ENCODE peak calls at places on chromosomes 16 and 17, in four cellular contexts. Z is AG10803, E is lower leg skin, Y is cardiac fibroblast. R is an unnamed sample.

GRCh38 chr16:70605284-70605659 is 41.1 kb upstream of the IL34 start:
- DNase-seq in Z (no peak), E (no peak), Y (peak; percentile 37), R (no peak)

GRCh38 chr17:50675627-50676026 is 32.1 kb downstream of the ANKRD40 start:
- DNase-seq in Z (no peak), E (no peak), Y (no peak), R (no peak)

GRCh38 chr17:82583720-82584234 is 64.2 kb downstream of the FOXK2 start:
- DNase-seq in Z (no peak), E (no peak), Y (no peak), R (no peak)

GRCh38 chr17:27256225-27257030 is 37.5 kb upstream of the WSB1 start:
- DNase-seq in Z (peak; percentile 78), E (no peak), Y (peak; percentile 94), R (peak; percentile 75)

GRCh38 chr17:75587718-75588545 is at the start of gene MYO15B:
- DNase-seq in Z (no peak), E (peak; percentile 29), Y (peak; percentile 12), R (no peak)

GRCh38 chr16:46747777-46748651 is at the start of gene MYLK3:
- DNase-seq in Z (peak; percentile 17), E (no peak), Y (peak; percentile 60), R (no peak)

GRCh38 chr17:20208717-20209116 is 199.6 kb downstream of the SPECC1 start:
- DNase-seq in Z (no peak), E (no peak), Y (no peak), R (no peak)

GRCh38 chr16:1309888-1310831 is 724 bp downstream of the UBE2I start:
- DNase-seq in Z (peak; percentile 48), E (no peak), Y (peak; percentile 58), R (peak; percentile 39)

GRCh38 chr17:8223356-8224063 is 13.1 kb upstream of the AURKB start:
- DNase-seq in Z (peak; percentile 49), E (peak; percentile 61), Y (peak; percentile 59), R (peak; percentile 41)

GRCh38 chr17:39954876-39955275 is 7.9 kb upstream of the GSDMA start:
- DNase-seq in Z (no peak), E (no peak), Y (no peak), R (no peak)

GRCh38 chr17:69084911-69085310 is 24.2 kb upstream of the ABCA9 start:
- DNase-seq in Z (no peak), E (no peak), Y (no peak), R (no peak)

GRCh38 chr16:70706948-70707465 is 21.2 kb upstream of the MTSS2 start:
- DNase-seq in Z (peak; percentile 96), E (no peak), Y (peak; percentile 80), R (peak; percentile 97)

GRCh38 chr17:4509402-4509801 is 10.7 kb downstream of the SPNS2 start:
- DNase-seq in Z (no peak), E (no peak), Y (no peak), R (no peak)

GRCh38 chr16:47492428-47493357 is 31.6 kb downstream of the PHKB start:
- DNase-seq in Z (peak; percentile 47), E (peak; percentile 75), Y (peak; percentile 80), R (no peak)

GRCh38 chr17:57948555-57949420 is 6.4 kb downstream of the CUEDC1 start:
- DNase-seq in Z (peak; percentile 99), E (no peak), Y (peak; percentile 82), R (peak; percentile 99)

GRCh38 chr16:84460406-84461028 is 43.9 kb downstream of the MEAK7 start:
- DNase-seq in Z (no peak), E (no peak), Y (no peak), R (no peak)

GRCh38 chr16:27676807-27677206 is 126.9 kb downstream of the KATNIP start:
- DNase-seq in Z (no peak), E (no peak), Y (no peak), R (peak; percentile 55)

GRCh38 chr16:890217-890616 is 80.6 kb downstream of the LMF1 start:
- DNase-seq in Z (no peak), E (no peak), Y (no peak), R (no peak)

GRCh38 chr17:82411396-82412053 is 6.6 kb upstream of the HEXD start:
- DNase-seq in Z (no peak), E (no peak), Y (no peak), R (no peak)

GRCh38 chr17:80284631-80285030 is 24.0 kb downstream of the RNF213 start:
- DNase-seq in Z (no peak), E (no peak), Y (no peak), R (no peak)
- TF ChIP-seq CTCF in Z (no peak), E (no peak), Y (no peak), R (peak; percentile 42)

DNA sequence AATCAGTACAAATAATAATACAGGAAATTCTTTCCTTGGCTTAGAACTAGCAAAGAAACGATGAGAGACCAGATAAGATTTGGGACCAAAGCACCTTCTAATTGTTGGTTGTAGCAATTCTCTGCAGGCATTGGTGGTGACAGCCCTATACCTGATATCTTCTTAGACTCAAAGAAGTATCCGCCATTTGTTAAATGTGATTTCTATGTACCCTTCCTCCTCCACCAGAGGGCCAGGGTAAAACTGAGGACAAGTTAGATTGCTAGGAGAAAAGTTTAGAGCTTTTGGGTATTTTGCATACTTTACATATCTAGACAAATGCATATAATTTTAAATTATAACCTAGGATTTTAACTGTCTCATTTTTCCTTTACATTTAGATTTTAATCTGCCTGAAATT is 304.3 kb downstream of the HS3ST4 start:
- DNase-seq in Z (no peak), E (no peak), Y (no peak), R (no peak)
- TF ChIP-seq CTCF in Z (no peak), E (no peak), Y (no peak), R (peak; percentile 28)

GRCh38 chr16:48831081-48831722 is 221.2 kb upstream of the N4BP1 start:
- DNase-seq in Z (no peak), E (no peak), Y (no peak), R (no peak)
- TF ChIP-seq CTCF in Z (no peak), E (no peak), Y (no peak), R (peak; percentile 27)

GRCh38 chr17:31877341-31877740 is 18.3 kb upstream of the COPRS start:
- DNase-seq in Z (no peak), E (no peak), Y (no peak), R (no peak)
- TF ChIP-seq CTCF in Z (no peak), E (no peak), Y (no peak), R (no peak)

DNA sequence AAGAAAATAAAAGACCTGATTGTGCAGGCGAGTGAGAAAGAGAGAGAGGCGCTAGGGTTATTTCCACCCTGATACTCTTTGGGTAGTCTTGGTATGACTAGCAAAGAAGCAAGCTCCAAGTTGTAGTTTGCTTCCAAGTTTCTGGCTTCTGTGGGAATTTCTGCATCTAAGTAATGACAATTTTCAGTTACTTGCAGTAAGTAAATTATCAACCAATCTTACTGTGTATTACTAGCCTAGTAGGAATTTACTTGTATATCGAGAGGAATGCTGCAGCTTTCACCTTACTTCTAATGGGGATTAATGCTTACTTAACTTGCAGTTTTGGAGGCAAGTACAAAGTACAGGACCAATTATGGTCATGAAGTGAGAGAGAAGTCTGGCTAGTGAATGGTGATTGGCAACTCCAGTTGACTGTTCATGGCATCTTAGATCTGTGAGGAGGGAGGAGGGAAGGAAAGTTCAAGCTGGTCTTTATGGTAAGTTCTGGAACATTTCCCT is 31.9 kb downstream of the TENT4B start:
- DNase-seq in Z (peak; percentile 81), E (no peak), Y (peak; percentile 50), R (peak; percentile 77)
- TF ChIP-seq CTCF in Z (no peak), E (no peak), Y (no peak), R (no peak)

GRCh38 chr17:7133424-7133823 is 18.8 kb upstream of the ASGR2 start:
- DNase-seq in Z (no peak), E (no peak), Y (peak; percentile 3), R (no peak)
- TF ChIP-seq CTCF in Z (peak; percentile 33), E (no peak), Y (peak; percentile 39), R (peak; percentile 67)

GRCh38 chr16:56269276-56269675 is 78.0 kb downstream of the GNAO1 start:
- DNase-seq in Z (peak; percentile 8), E (no peak), Y (no peak), R (no peak)

GRCh38 chr16:56268799-56269198 is 77.5 kb downstream of the GNAO1 start:
- DNase-seq in Z (no peak), E (no peak), Y (no peak), R (no peak)

GRCh38 chr16:56270828-56271227 is 79.5 kb downstream of the GNAO1 start:
- DNase-seq in Z (no peak), E (no peak), Y (no peak), R (no peak)

GRCh38 chr16:56267888-56268287 is 76.6 kb downstream of the GNAO1 start:
- DNase-seq in Z (no peak), E (no peak), Y (no peak), R (no peak)

GRCh38 chr16:56269824-56270684 is 78.8 kb downstream of the GNAO1 start:
- DNase-seq in Z (peak; percentile 84), E (no peak), Y (peak; percentile 53), R (peak; percentile 80)
- TF ChIP-seq CTCF in Z (peak; percentile 61), E (no peak), Y (peak; percentile 39), R (peak; percentile 58)

GRCh38 chr17:45397796-45398195 is 34.9 kb downstream of the ARHGAP27 start:
- DNase-seq in Z (no peak), E (no peak), Y (no peak), R (no peak)

GRCh38 chr17:45396496-45397205 is 36.0 kb downstream of the ARHGAP27 start:
- DNase-seq in Z (no peak), E (no peak), Y (no peak), R (no peak)

GRCh38 chr17:45395569-45396415 is 36.9 kb downstream of the ARHGAP27 start:
- DNase-seq in Z (no peak), E (no peak), Y (no peak), R (no peak)

GRCh38 chr17:45394913-45395568 is 37.6 kb downstream of the ARHGAP27 start:
- DNase-seq in Z (peak; percentile 79), E (no peak), Y (peak; percentile 93), R (peak; percentile 74)

DNA sequence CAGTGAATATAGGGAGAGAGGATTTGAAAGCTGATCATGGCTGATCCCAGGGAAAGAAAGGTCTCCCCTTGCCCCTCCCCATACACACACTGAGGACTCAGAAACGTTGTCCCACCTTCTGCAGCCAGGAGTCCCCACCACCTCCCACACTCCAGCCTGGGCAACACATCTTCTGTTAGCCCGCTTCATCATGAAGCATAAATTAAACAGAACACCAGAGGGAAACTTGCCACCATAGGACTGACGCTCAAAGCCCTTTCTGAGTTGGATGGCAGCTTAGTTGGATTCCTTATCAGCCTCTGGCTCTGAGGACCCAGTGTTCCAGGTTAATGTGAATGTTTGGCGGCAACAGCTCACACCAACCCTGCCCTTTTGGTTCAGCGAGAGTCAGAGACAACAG is 33.9 kb downstream of the ARHGAP27 start:
- DNase-seq in Z (no peak), E (no peak), Y (no peak), R (no peak)
- TF ChIP-seq CTCF in Z (no peak), E (no peak), Y (no peak), R (peak; percentile 12)

DNA sequence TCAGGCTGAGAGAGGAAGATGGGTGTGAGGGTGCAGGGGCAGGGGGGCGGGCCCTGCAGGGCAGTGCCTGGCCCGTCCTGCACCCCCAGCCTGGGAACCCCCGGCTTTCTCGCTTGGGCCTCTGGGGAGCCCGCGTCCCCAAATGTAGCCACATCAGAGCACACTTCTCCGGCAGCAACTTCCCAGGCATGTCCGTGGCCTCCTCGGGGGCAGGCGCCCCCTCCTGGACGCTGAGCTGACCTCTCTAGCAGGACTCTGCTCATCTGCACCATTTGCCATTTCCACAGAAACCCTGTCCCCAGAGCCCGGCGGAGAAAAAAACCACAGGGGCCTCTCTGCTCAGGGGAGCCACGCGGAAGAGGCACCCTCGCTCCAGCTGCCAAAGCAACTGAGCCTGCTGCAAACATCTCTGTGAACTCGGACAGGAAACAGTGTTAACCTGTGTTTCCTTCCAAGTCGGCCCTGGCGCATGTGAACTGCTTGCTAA is 63.4 kb downstream of the KLHDC4 start:
- DNase-seq in Z (no peak), E (no peak), Y (peak; percentile 40), R (no peak)
- TF ChIP-seq CTCF in Z (peak; percentile 40), E (no peak), Y (peak; percentile 73), R (peak; percentile 75)

GRCh38 chr17:67366193-67367157 is at the start of gene PSMD12:
- DNase-seq in Z (peak; percentile 88), E (peak; percentile 89), Y (peak; percentile 93), R (peak; percentile 85)
- TF ChIP-seq CTCF in Z (no peak), E (no peak), Y (no peak), R (peak; percentile 27)

R was measured in HFFc6.